ENCODE peak calls at places on chromosomes 6 and 20, in eight cellular contexts. E is right cardiac atrium, N is tibial nerve, T is ovary, W is mesenchymal stem cell, I is adipocyte, D is thyroid gland, Q is endothelial cell of umbilical vein. S is an unnamed sample. For H3K4me1, the result is how much of the 10 kb centered on the place peaks cover.

GRCh38 chr20:53950031-53950430 is 120.4 kb downstream of the BCAS1 start:
- DNase-seq in E (no peak), N (no peak), T (no peak), W (no peak), I (no peak), D (no peak), Q (no peak), S (no peak)

GRCh38 chr6:27753668-27754407 is 158.4 kb downstream of the OR2B2 start:
- DNase-seq in E (peak), N (no peak), T (peak), W (peak), I (peak), D (peak), Q (peak), S (no peak)

GRCh38 chr20:43789593-43789992 is 62.8 kb upstream of the GTSF1L start:
- DNase-seq in E (no peak), N (no peak), T (no peak), W (no peak), I (no peak), D (no peak), Q (no peak), S (no peak)

GRCh38 chr20:56689318-56689717 is 60.2 kb downstream of the TFAP2C start:
- DNase-seq in E (no peak), N (no peak), T (no peak), W (no peak), I (peak), D (no peak), Q (no peak), S (no peak)

GRCh38 chr20:62370115-62370806 is 3.1 kb upstream of the LAMA5 start:
- DNase-seq in E (peak), N (peak), T (no peak), W (peak), I (peak), D (no peak), Q (no peak), S (no peak)

GRCh38 chr6:65989676-65990075 is 282.6 kb upstream of the EYS start:
- DNase-seq in E (peak), N (no peak), T (no peak), W (no peak), I (no peak), D (no peak), Q (no peak), S (no peak)

GRCh38 chr6:33621396-33622388 is 570 bp downstream of the ITPR3 start:
- DNase-seq in E (peak), N (no peak), T (peak), W (peak), I (peak), D (peak), Q (peak), S (no peak)

GRCh38 chr20:34377072-34377847 is 14.2 kb downstream of the ITCH start:
- DNase-seq in E (no peak), N (no peak), T (no peak), W (no peak), I (no peak), D (no peak), Q (no peak), S (no peak)

GRCh38 chr6:3748208-3748701 is 3.3 kb downstream of the PXDC1 start:
- DNase-seq in E (peak), N (peak), T (peak), W (peak), I (peak), D (peak), Q (peak), S (peak)

GRCh38 chr20:37534401-37535157 is 6.9 kb upstream of the BLCAP start:
- DNase-seq in E (no peak), N (no peak), T (peak), W (peak), I (peak), D (peak), Q (peak), S (no peak)

GRCh38 chr6:10981409-10981808 is 62.7 kb downstream of the ELOVL2 start:
- DNase-seq in E (no peak), N (no peak), T (no peak), W (no peak), I (no peak), D (no peak), Q (no peak), S (no peak)

GRCh38 chr20:20549699-20550098 is 162.7 kb downstream of the RALGAPA2 start:
- DNase-seq in E (no peak), N (no peak), T (no peak), W (peak), I (peak), D (no peak), Q (no peak), S (no peak)

GRCh38 chr6:135658916-135659315 is 161.4 kb upstream of the AHI1 start:
- DNase-seq in E (no peak), N (no peak), T (no peak), W (no peak), I (no peak), D (no peak), Q (no peak), S (no peak)

GRCh38 chr6:157759028-157759427 is 64.0 kb upstream of the SNX9 start:
- DNase-seq in E (no peak), N (no peak), T (no peak), W (no peak), I (no peak), D (peak), Q (no peak), S (no peak)

GRCh38 chr6:157761331-157761921 is 61.6 kb upstream of the SNX9 start:
- DNase-seq in E (no peak), N (no peak), T (no peak), W (peak), I (peak), D (no peak), Q (no peak), S (no peak)

GRCh38 chr6:157758516-157759023 is 64.5 kb upstream of the SNX9 start:
- DNase-seq in E (no peak), N (no peak), T (no peak), W (no peak), I (no peak), D (no peak), Q (peak), S (no peak)

GRCh38 chr6:157760589-157761330 is 62.3 kb upstream of the SNX9 start:
- DNase-seq in E (no peak), N (no peak), T (no peak), W (peak), I (peak), D (no peak), Q (peak), S (no peak)

GRCh38 chr6:157760137-157760536 is 62.9 kb upstream of the SNX9 start:
- DNase-seq in E (no peak), N (no peak), T (no peak), W (no peak), I (no peak), D (no peak), Q (no peak), S (no peak)
- H3K4me1 ChIP-seq in E (under half), N (half or more), T (under half), W (under half), I (under half), D (half or more), Q (half or more), S (under half)

DNA sequence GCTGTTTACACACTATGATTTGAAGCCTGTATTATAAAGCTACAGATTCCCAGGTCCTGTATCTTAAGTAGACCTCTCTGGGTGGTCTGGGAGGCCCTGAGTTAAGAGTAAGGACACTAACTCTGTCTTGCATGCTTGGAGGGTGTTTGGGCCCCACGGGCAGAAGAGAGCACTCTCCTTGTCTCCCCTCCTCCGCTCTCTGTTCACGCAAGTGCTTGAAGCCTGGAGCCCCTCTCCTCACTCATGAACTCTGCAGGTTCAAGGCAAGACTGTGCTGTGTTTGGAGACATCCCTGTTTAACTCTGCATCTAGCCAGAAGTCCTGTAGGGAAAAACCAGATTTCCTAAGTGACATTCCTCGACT is 154.0 kb downstream of the ZDHHC14 start:
- DNase-seq in E (no peak), N (no peak), T (no peak), W (no peak), I (no peak), D (no peak), Q (no peak), S (no peak)
- H3K4me1 ChIP-seq in E (under half), N (under half), T (under half), W (under half), I (under half), D (under half), Q (under half), S (under half)

DNA sequence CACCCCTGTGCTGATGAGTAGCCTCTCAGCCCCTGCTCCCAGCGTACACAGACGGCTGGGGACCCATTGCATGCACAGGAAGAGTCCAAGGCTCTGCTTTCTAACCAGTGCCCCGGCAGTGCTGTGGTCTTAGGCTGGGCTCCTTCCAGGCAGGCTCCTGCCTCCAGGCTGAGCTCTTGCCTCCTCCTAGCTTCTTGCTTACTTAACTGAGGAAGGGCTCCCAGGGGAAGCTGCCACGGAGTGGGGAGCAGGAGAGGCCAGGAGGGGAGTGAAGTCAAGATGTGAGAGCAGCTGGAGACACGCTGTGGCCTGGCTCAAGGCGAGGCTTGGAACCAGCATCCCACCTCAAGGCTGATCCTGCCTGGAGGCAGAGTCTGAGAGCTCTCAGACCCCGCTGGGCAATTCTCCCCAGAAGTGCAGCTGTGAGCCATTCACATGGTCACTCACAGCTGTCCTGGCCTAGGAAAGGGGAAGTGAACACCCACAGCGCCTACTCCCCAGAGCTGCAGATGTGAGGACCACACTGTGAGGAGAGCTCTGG is 141.0 kb downstream of the TBXT start:
- DNase-seq in E (peak), N (no peak), T (no peak), W (no peak), I (no peak), D (no peak), Q (no peak), S (no peak)
- H3K4me1 ChIP-seq in E (under half), N (under half), T (under half), W (under half), I (under half), D (under half), Q (under half), S (under half)

DNA sequence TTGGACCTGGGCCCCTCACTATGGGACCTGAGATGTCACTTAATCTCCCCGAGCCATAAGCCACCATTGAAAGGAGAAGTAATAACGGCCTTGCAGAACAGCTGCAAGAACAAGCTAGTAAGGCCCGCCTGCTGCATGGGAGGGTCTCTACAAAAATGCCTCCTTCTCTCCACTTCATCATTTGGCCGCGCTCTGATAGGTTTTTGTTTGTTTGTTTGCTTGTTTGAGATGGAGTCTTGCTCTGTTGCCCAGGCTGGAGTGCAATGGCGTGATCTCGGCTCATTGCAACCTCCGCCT is 69.0 kb downstream of the RAB44 start:
- DNase-seq in E (no peak), N (no peak), T (no peak), W (no peak), I (no peak), D (no peak), Q (no peak), S (no peak)
- H3K4me1 ChIP-seq in E (under half), N (under half), T (under half), W (under half), I (under half), D (under half), Q (under half), S (under half)

GRCh38 chr6:111866857-111867256 is 6.4 kb downstream of the FYN start:
- DNase-seq in E (no peak), N (no peak), T (no peak), W (no peak), I (no peak), D (no peak), Q (no peak), S (no peak)
- H3K4me1 ChIP-seq in E (under half), N (half or more), T (under half), W (under half), I (half or more), D (half or more), Q (under half), S (under half)

GRCh38 chr20:58893355-58894151 is 41.0 kb downstream of the GNAS start:
- DNase-seq in E (no peak), N (no peak), T (no peak), W (peak), I (peak), D (no peak), Q (no peak), S (no peak)

GRCh38 chr20:58892126-58892931 is 39.8 kb downstream of the GNAS start:
- DNase-seq in E (peak), N (peak), T (peak), W (peak), I (peak), D (peak), Q (peak), S (peak)

GRCh38 chr20:58891686-58892125 is 39.2 kb downstream of the GNAS start:
- DNase-seq in E (peak), N (no peak), T (peak), W (peak), I (no peak), D (no peak), Q (no peak), S (peak)

GRCh38 chr20:58891076-58891685 is 38.7 kb downstream of the GNAS start:
- DNase-seq in E (peak), N (peak), T (peak), W (peak), I (peak), D (peak), Q (no peak), S (peak)

DNA sequence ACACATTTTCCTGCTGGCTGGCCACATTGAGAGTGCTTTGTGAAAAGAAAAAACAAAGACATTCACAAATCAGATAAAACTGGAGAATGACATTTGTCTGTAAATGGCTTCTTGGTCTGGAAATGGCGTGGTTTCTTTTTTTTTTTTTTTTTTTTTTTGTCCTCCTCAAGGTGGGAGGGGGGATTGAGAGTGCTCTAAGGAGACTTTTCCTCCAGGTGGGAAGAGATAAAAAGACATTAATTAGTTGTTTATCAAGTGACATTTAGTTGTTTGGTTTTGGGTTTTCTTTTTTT is 40.4 kb downstream of the GNAS start:
- DNase-seq in E (no peak), N (no peak), T (no peak), W (no peak), I (no peak), D (no peak), Q (no peak), S (no peak)
- H3K4me1 ChIP-seq in E (under half), N (half or more), T (under half), W (under half), I (under half), D (under half), Q (under half), S (half or more)

S was measured in gastrocnemius medialis.